ENCODE peak calls at places on chromosomes 4 and X, in six cellular contexts. P is Karpas-422, W is endodermal cell, V is uterus, X is body of pancreas, Y is mammary epithelial cell. E is an unnamed sample. For H3K4me1, the result is how much of the 10 kb centered on the place peaks cover.

GRCh38 chr4:114015444-114015899 is 36.0 kb upstream of the ARSJ start:
- DNase-seq in W (no peak), X (no peak), Y (peak), V (no peak), P (no peak), E (no peak)

GRCh38 chr4:90792689-90793088 is 665.5 kb downstream of the CCSER1 start:
- DNase-seq in V (no peak), W (no peak), X (no peak), Y (no peak), P (no peak), E (no peak)

GRCh38 chrX:32448945-32449344 is 762.4 kb downstream of the DMD start:
- DNase-seq in P (no peak), W (no peak), Y (no peak), V (no peak), X (no peak), E (no peak)

GRCh38 chrX:124098089-124098488 is 136.6 kb downstream of the STAG2 start:
- DNase-seq in W (no peak), P (peak), V (no peak), X (no peak), Y (peak), E (no peak)

GRCh38 chr4:8580321-8581093 is at the start of gene GPR78:
- DNase-seq in V (peak), W (peak), Y (peak), P (no peak), X (peak), E (no peak)

GRCh38 chrX:18026171-18026570 is 165.1 kb upstream of the RAI2 start:
- DNase-seq in V (no peak), X (no peak), P (no peak), Y (no peak), W (no peak), E (no peak)

GRCh38 chrX:132181364-132181763 is 37.9 kb downstream of the RAP2C start:
- DNase-seq in V (peak), P (no peak), Y (peak), W (no peak), X (peak), E (no peak)

GRCh38 chr4:107444-108429 is 16.6 kb upstream of the ZNF718 start:
- DNase-seq in P (no peak), Y (no peak), W (no peak), X (no peak), V (no peak), E (no peak)

GRCh38 chr4:111028829-111029228 is 406.0 kb upstream of the PITX2 start:
- DNase-seq in Y (no peak), P (no peak), X (no peak), V (no peak), W (no peak), E (no peak)

GRCh38 chr4:8189551-8190466 is 9.3 kb upstream of the SH3TC1 start:
- DNase-seq in V (no peak), Y (no peak), P (no peak), X (no peak), W (no peak), E (no peak)

GRCh38 chrX:53926030-53926429 is 118.2 kb downstream of the PHF8 start:
- DNase-seq in P (no peak), X (no peak), W (no peak), V (no peak), Y (no peak), E (no peak)

GRCh38 chrX:118655561-118656246 is 71.7 kb upstream of the IL13RA1 start:
- DNase-seq in X (no peak), W (no peak), P (no peak), Y (peak), V (no peak), E (no peak)

GRCh38 chrX:125319646-125320521 is at the start of gene TEX13C:
- DNase-seq in X (no peak), V (no peak), Y (no peak), P (no peak), W (no peak), E (no peak)

GRCh38 chr4:159401791-159402380 is 299.0 kb downstream of the RAPGEF2 start:
- DNase-seq in W (no peak), V (no peak), X (no peak), P (no peak), Y (peak), E (no peak)

GRCh38 chrX:134186362-134187121 is 50.4 kb upstream of the CCDC160 start:
- DNase-seq in P (no peak), V (no peak), X (no peak), Y (peak), W (no peak), E (peak)

GRCh38 chr4:47032405-47033106 is 1.2 kb downstream of the GABRB1 start:
- DNase-seq in X (peak), Y (peak), V (peak), P (no peak), W (peak), E (no peak)

GRCh38 chr4:108861339-108861738 is 98.5 kb upstream of the ETNPPL start:
- DNase-seq in P (peak), X (peak), W (peak), Y (peak), V (no peak), E (no peak)

GRCh38 chrX:37967714-37968113 is 38.6 kb upstream of the SYTL5 start:
- DNase-seq in W (no peak), P (no peak), Y (no peak), V (no peak), X (no peak), E (no peak)

GRCh38 chr4:2341261-2341841 is 77.1 kb downstream of the ZFYVE28 start:
- DNase-seq in X (no peak), V (no peak), Y (no peak), P (no peak), W (no peak), E (peak)

GRCh38 chr4:139886798-139887197 is 221.2 kb downstream of the MGST2 start:
- DNase-seq in X (no peak), W (no peak), V (no peak), P (no peak), Y (no peak), E (no peak)

GRCh38 chrX:146481735-146482134 is 327.8 kb upstream of the CXorf51B start:
- DNase-seq in V (no peak), Y (no peak), W (peak), X (no peak), P (no peak), E (no peak)

GRCh38 chr4:98539741-98540140 is 118.7 kb downstream of the TSPAN5 start:
- DNase-seq in Y (no peak), X (no peak), P (no peak), V (no peak), W (no peak), E (no peak)

GRCh38 chr4:136687118-136687517 is 845.2 kb downstream of the PCDH18 start:
- DNase-seq in W (peak), V (no peak), X (no peak), Y (no peak), P (no peak), E (no peak)

GRCh38 chr4:93203708-93204107 is 624.8 kb upstream of the ATOH1 start:
- DNase-seq in W (peak), V (no peak), Y (peak), P (no peak), X (peak), E (no peak)

GRCh38 chr4:82367438-82368097 is 6.2 kb downstream of the HNRNPD start:
- DNase-seq in X (no peak), W (no peak), Y (no peak), V (no peak), P (no peak), E (no peak)
- H3K4me1 ChIP-seq in X (half or more), W (under half), Y (under half), V (under half), P (under half), E (half or more)

GRCh38 chrX:152915541-152916241 is 17.8 kb downstream of the ZNF185 start:
- DNase-seq in Y (peak), V (peak), X (peak), W (peak), P (peak), E (no peak)

GRCh38 chrX:152912641-152913040 is 14.8 kb downstream of the ZNF185 start:
- DNase-seq in W (no peak), Y (no peak), P (no peak), X (no peak), V (no peak), E (no peak)

GRCh38 chrX:152913915-152914314 is 16.0 kb downstream of the ZNF185 start:
- DNase-seq in P (no peak), W (no peak), V (no peak), Y (no peak), X (no peak), E (no peak)

GRCh38 chrX:152912121-152912520 is 14.3 kb downstream of the ZNF185 start:
- DNase-seq in Y (no peak), W (no peak), P (peak), V (no peak), X (no peak), E (no peak)

GRCh38 chrX:152913354-152913753 is 15.5 kb downstream of the ZNF185 start:
- DNase-seq in P (peak), V (no peak), X (no peak), W (no peak), Y (no peak), E (no peak)
- H3K4me1 ChIP-seq in P (under half), V (under half), X (under half), W (under half), Y (under half), E (under half)

GRCh38 chr4:52645315-52645714 is 13.8 kb downstream of the USP46 start:
- DNase-seq in P (peak), X (no peak), W (no peak), Y (no peak), V (no peak), E (no peak)

GRCh38 chr4:52648836-52649235 is 10.3 kb downstream of the USP46 start:
- DNase-seq in X (no peak), V (no peak), Y (no peak), P (no peak), W (no peak), E (no peak)

GRCh38 chr4:52643846-52644245 is 15.3 kb downstream of the USP46 start:
- DNase-seq in V (peak), Y (peak), W (no peak), X (peak), P (no peak), E (no peak)

GRCh38 chr4:52646726-52647125 is 12.4 kb downstream of the USP46 start:
- DNase-seq in Y (no peak), X (no peak), P (no peak), W (no peak), V (no peak), E (no peak)

GRCh38 chr4:52646096-52646495 is 13.0 kb downstream of the USP46 start:
- DNase-seq in X (no peak), P (no peak), Y (no peak), W (no peak), V (no peak), E (no peak)
- H3K4me1 ChIP-seq in X (under half), P (under half), Y (under half), W (under half), V (under half), E (under half)

GRCh38 chr4:169253904-169254303 is 16.9 kb downstream of the SH3RF1 start:
- DNase-seq in P (no peak), X (no peak), Y (peak), W (no peak), V (no peak), E (no peak)

GRCh38 chr4:169252339-169253086 is 18.2 kb downstream of the SH3RF1 start:
- DNase-seq in X (no peak), P (no peak), Y (no peak), V (no peak), W (no peak), E (no peak)

GRCh38 chr4:169251291-169252235 is 19.2 kb downstream of the SH3RF1 start:
- DNase-seq in Y (peak), V (no peak), W (peak), P (no peak), X (no peak), E (no peak)

GRCh38 chr4:169254546-169254983 is 16.2 kb downstream of the SH3RF1 start:
- DNase-seq in W (no peak), V (no peak), Y (peak), P (no peak), X (peak), E (no peak)

DNA sequence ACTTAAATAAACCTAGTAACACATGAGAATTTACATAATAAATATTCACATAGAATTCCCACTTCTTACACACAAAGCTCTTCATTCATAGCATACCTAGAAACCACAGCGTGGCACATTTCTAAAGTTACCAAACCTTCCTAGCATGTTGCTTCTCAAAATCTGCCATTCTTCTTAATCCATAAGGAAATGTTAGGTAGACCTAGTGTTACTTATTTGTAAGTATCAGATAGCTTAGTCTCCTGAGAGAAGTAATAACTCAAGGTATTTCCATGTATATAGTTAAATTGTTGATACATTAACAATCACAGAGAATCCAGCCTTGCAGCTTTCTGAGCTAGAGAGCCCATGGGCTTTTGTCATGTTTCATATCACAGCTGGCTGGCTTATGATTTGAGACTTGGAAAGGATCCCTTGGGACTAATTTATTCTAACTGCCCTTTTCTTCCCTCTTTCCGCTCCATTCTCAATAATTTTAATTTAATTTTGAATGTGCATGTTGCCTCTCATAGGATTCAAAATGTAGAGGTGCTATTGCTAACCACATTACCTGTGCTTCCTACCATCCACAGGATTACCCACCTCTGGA is 17.6 kb downstream of the SH3RF1 start:
- DNase-seq in V (no peak), X (no peak), P (no peak), W (no peak), Y (no peak), E (no peak)
- H3K4me1 ChIP-seq in V (under half), X (half or more), P (under half), W (under half), Y (half or more), E (under half)

GRCh38 chr4:185999207-185999606 is 69.7 kb upstream of the TLR3 start:
- DNase-seq in W (no peak), X (no peak), P (no peak), Y (no peak), V (no peak), E (no peak)
- H3K4me1 ChIP-seq in W (under half), X (under half), P (under half), Y (under half), V (under half), E (under half)

GRCh38 chr4:40329805-40330204 is 5.3 kb upstream of the CHRNA9 start:
- DNase-seq in V (no peak), X (no peak), W (no peak), P (no peak), Y (no peak), E (no peak)

GRCh38 chr4:40330536-40330935 is 4.6 kb upstream of the CHRNA9 start:
- DNase-seq in W (no peak), X (no peak), Y (no peak), P (no peak), V (no peak), E (no peak)

GRCh38 chr4:40325406-40326019 is 9.6 kb upstream of the CHRNA9 start:
- DNase-seq in Y (peak), W (no peak), V (no peak), P (peak), X (peak), E (peak)

GRCh38 chr4:40327340-40327739 is 7.8 kb upstream of the CHRNA9 start:
- DNase-seq in V (no peak), W (no peak), Y (no peak), X (peak), P (peak), E (no peak)

DNA sequence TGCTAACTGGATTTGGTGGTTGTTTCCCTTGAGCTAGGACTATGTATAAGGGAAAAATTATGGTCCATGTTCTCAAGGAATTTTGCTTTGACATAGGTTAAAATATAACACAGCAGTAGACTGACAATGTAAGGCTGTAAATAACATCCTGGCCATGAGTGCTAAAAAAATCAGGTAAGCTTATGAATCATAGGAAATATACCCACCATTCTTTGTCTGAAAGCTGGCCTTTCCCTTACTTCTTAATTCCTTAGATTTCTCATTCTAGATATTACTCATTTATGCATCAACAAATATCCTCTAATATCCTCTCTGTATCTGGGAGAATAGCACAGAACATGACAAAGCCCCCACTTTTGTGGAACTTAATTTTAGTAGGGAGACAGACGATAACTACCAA is 6.8 kb upstream of the CHRNA9 start:
- DNase-seq in X (no peak), W (no peak), P (no peak), Y (no peak), V (no peak), E (no peak)
- H3K4me1 ChIP-seq in X (under half), W (under half), P (under half), Y (under half), V (under half), E (under half)